ENCODE peak calls at places on chromosome 12, in six cellular contexts. W, Y, P, B, I and C are unnamed samples.

GRCh38 chr12:6332459-6332858 is 9.4 kb downstream of the TNFRSF1A start:
- DNase-seq in W (peak), Y (no peak), P (no peak), B (peak), I (no peak), C (no peak)

GRCh38 chr12:111312708-111313107 is 56.2 kb downstream of the PHETA1 start:
- DNase-seq in W (no peak), Y (no peak), P (no peak), B (no peak), I (no peak), C (no peak)

GRCh38 chr12:45852508-45852907 is 123.0 kb downstream of the ARID2 start:
- DNase-seq in W (no peak), Y (no peak), P (no peak), B (no peak), I (no peak), C (no peak)

GRCh38 chr12:119842380-119842779 is 34.7 kb downstream of the CIT start:
- DNase-seq in W (no peak), Y (no peak), P (peak), B (no peak), I (no peak), C (no peak)

GRCh38 chr12:62117041-62117440 is 143.2 kb upstream of the USP15 start:
- DNase-seq in W (no peak), Y (no peak), P (no peak), B (no peak), I (no peak), C (no peak)

GRCh38 chr12:87667378-87667777 is 361.8 kb downstream of the C12orf50 start:
- DNase-seq in W (peak), Y (no peak), P (no peak), B (no peak), I (no peak), C (no peak)

GRCh38 chr12:88716240-88716639 is 136.0 kb upstream of the KITLG start:
- DNase-seq in W (no peak), Y (no peak), P (no peak), B (no peak), I (no peak), C (no peak)

GRCh38 chr12:65532744-65533143 is 254.3 kb downstream of the MSRB3 start:
- DNase-seq in W (no peak), Y (no peak), P (no peak), B (no peak), I (no peak), C (no peak)

GRCh38 chr12:128078311-128078851 is 188.6 kb upstream of the TMEM132C start:
- DNase-seq in W (no peak), Y (no peak), P (no peak), B (no peak), I (no peak), C (no peak)

GRCh38 chr12:116159175-116159574 is 118.3 kb downstream of the MED13L start:
- DNase-seq in W (no peak), Y (no peak), P (no peak), B (no peak), I (no peak), C (no peak)

GRCh38 chr12:17148706-17149105 is 542.7 kb upstream of the LMO3 start:
- DNase-seq in W (no peak), Y (no peak), P (no peak), B (no peak), I (no peak), C (no peak)

GRCh38 chr12:79055926-79056674 is 191.5 kb downstream of the SYT1 start:
- DNase-seq in W (peak), Y (peak), P (no peak), B (peak), I (no peak), C (no peak)

GRCh38 chr12:50017653-50018052 is 7.6 kb downstream of the RACGAP1 start:
- DNase-seq in W (no peak), Y (no peak), P (no peak), B (no peak), I (no peak), C (no peak)

GRCh38 chr12:59780605-59781135 is 184.8 kb downstream of the SLC16A7 start:
- DNase-seq in W (peak), Y (no peak), P (peak), B (peak), I (no peak), C (no peak)

GRCh38 chr12:3178671-3179413 is 101.7 kb downstream of the TSPAN9 start:
- DNase-seq in W (no peak), Y (no peak), P (no peak), B (no peak), I (no peak), C (no peak)

GRCh38 chr12:104707179-104707578 is 250.4 kb downstream of the CHST11 start:
- DNase-seq in W (no peak), Y (no peak), P (no peak), B (no peak), I (no peak), C (no peak)

GRCh38 chr12:67910360-67911292 is 78.6 kb upstream of the IFNG-AS1 start:
- DNase-seq in W (peak), Y (peak), P (no peak), B (peak), I (no peak), C (no peak)

GRCh38 chr12:50246873-50247612 is 36.3 kb downstream of the LIMA1 start:
- DNase-seq in W (peak), Y (peak), P (no peak), B (peak), I (no peak), C (no peak)